ENCODE peak calls at places on chromosome 14, in four cellular contexts. One of them, this sample, is unnamed.

GRCh38 chr14:103868242-103868897 is 21.0 kb upstream of the PPP1R13B start:
- DNase-seq in body of pancreas: no peak
- DNase-seq in PC-9: no peak
- DNase-seq in A549: no peak
- DNase-seq in this sample: peak

GRCh38 chr14:95507701-95508103 is 8.7 kb downstream of the SYNE3 start:
- DNase-seq in body of pancreas: no peak
- DNase-seq in A549: no peak
- DNase-seq in PC-9: peak
- DNase-seq in this sample: peak

GRCh38 chr14:65281991-65282908 is 130.3 kb upstream of the FUT8 start:
- DNase-seq in PC-9: peak
- DNase-seq in A549: no peak
- DNase-seq in body of pancreas: no peak
- DNase-seq in this sample: no peak

GRCh38 chr14:82724296-82724695 is 1190.6 kb upstream of the SEL1L start:
- DNase-seq in A549: no peak
- DNase-seq in PC-9: no peak
- DNase-seq in body of pancreas: no peak
- DNase-seq in this sample: no peak

GRCh38 chr14:68255697-68256178 is 436.2 kb downstream of the RAD51B start:
- DNase-seq in body of pancreas: no peak
- DNase-seq in PC-9: peak
- DNase-seq in A549: no peak
- DNase-seq in this sample: no peak

GRCh38 chr14:49865431-49865859 is 12.9 kb upstream of the NEMF start:
- DNase-seq in PC-9: peak
- DNase-seq in body of pancreas: peak
- DNase-seq in A549: peak
- DNase-seq in this sample: peak

GRCh38 chr14:56491299-56492285 is 88.0 kb upstream of the TMEM260 start:
- DNase-seq in A549: peak
- DNase-seq in body of pancreas: peak
- DNase-seq in PC-9: peak
- DNase-seq in this sample: peak

GRCh38 chr14:35362911-35363374 is 41.6 kb downstream of the NFKBIA start:
- DNase-seq in PC-9: no peak
- DNase-seq in A549: no peak
- DNase-seq in body of pancreas: no peak
- DNase-seq in this sample: no peak

GRCh38 chr14:33477752-33478151 is 473.1 kb downstream of the EGLN3 start:
- DNase-seq in A549: no peak
- DNase-seq in body of pancreas: no peak
- DNase-seq in PC-9: no peak
- DNase-seq in this sample: no peak

GRCh38 chr14:79136437-79137430 is 966.6 kb downstream of the NRXN3 start:
- DNase-seq in body of pancreas: no peak
- DNase-seq in A549: no peak
- DNase-seq in PC-9: no peak
- DNase-seq in this sample: no peak

GRCh38 chr14:97120204-97121120 is 323.3 kb downstream of the VRK1 start:
- DNase-seq in PC-9: no peak
- DNase-seq in body of pancreas: no peak
- DNase-seq in A549: no peak
- DNase-seq in this sample: no peak

GRCh38 chr14:79783061-79783460 is 428.2 kb downstream of the DIO2 start:
- DNase-seq in PC-9: no peak
- DNase-seq in body of pancreas: no peak
- DNase-seq in A549: no peak
- DNase-seq in this sample: no peak

GRCh38 chr14:104561124-104561531 is 18.4 kb upstream of the C14orf180 start:
- DNase-seq in A549: no peak
- DNase-seq in body of pancreas: no peak
- DNase-seq in PC-9: no peak
- DNase-seq in this sample: no peak

GRCh38 chr14:102510616-102511520 is 1.3 kb upstream of the ANKRD9 start:
- DNase-seq in A549: no peak
- DNase-seq in PC-9: peak
- DNase-seq in body of pancreas: no peak
- DNase-seq in this sample: no peak

GRCh38 chr14:104268725-104269436 is 130.5 kb downstream of the KIF26A start:
- DNase-seq in PC-9: no peak
- DNase-seq in A549: no peak
- DNase-seq in body of pancreas: peak
- DNase-seq in this sample: no peak

GRCh38 chr14:50599700-50600444 is 39.9 kb downstream of the ATL1 start:
- DNase-seq in A549: peak
- DNase-seq in body of pancreas: no peak
- DNase-seq in PC-9: no peak
- DNase-seq in this sample: peak

GRCh38 chr14:69090187-69090789 is 62.6 kb downstream of the DCAF5 start:
- DNase-seq in body of pancreas: peak
- DNase-seq in PC-9: peak
- DNase-seq in A549: peak
- DNase-seq in this sample: peak

DNA sequence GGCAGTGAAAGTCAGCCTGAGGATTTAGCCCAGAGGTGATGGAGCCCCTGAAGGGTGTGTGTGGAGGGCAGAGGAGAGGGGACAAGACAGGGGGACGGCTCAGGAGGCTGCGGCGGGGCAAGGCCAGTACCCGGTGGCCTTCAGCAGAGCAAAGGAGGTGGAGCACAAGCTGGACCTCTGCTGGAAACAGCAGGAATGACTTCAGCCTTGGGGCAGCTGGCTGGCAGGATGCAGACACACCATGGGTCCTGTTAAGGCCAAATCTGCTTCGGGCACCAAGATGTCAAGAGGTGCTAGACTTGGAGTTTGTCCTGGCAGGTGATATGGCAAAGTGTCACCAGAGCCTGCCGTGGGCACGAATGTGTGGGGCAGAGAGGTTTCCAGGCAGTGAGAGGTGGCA is 92.1 kb downstream of the LGMN start:
- DNase-seq in A549: no peak
- DNase-seq in PC-9: no peak
- DNase-seq in body of pancreas: no peak
- DNase-seq in this sample: no peak
- TF ChIP-seq CTCF in A549: no peak
- TF ChIP-seq CTCF in PC-9: no peak
- TF ChIP-seq CTCF in body of pancreas: no peak
- TF ChIP-seq CTCF in this sample: no peak

GRCh38 chr14:90691627-90692026 is 124.6 kb downstream of the TTC7B start:
- DNase-seq in PC-9: no peak
- DNase-seq in body of pancreas: no peak
- DNase-seq in A549: no peak
- DNase-seq in this sample: no peak

GRCh38 chr14:90692061-90692460 is 124.2 kb downstream of the TTC7B start:
- DNase-seq in A549: no peak
- DNase-seq in body of pancreas: no peak
- DNase-seq in PC-9: no peak
- DNase-seq in this sample: no peak

GRCh38 chr14:90695997-90696681 is 120.1 kb downstream of the TTC7B start:
- DNase-seq in body of pancreas: no peak
- DNase-seq in PC-9: no peak
- DNase-seq in A549: no peak
- DNase-seq in this sample: no peak

GRCh38 chr14:90693413-90693812 is 122.8 kb downstream of the TTC7B start:
- DNase-seq in body of pancreas: no peak
- DNase-seq in A549: no peak
- DNase-seq in PC-9: no peak
- DNase-seq in this sample: no peak

DNA sequence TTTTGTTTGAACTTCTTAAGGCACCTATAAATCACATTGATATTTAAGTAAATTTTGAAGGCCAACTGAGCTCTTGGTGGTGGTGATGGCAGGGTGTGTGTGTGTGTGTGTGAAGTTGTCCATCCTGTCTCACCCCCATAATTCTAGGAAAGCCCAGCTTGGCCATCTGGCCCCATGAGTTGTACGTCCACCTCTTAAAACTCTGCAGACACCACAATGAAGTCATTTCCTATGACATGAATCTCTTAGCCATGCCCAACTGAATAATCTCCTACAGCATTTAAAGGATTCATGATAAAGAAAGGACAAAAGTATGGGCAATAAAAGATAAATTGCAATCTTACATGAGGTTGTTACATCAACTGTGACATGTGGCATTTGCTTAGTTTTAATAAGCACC is 123.4 kb downstream of the TTC7B start:
- DNase-seq in body of pancreas: no peak
- DNase-seq in PC-9: no peak
- DNase-seq in A549: no peak
- DNase-seq in this sample: no peak
- H3K27ac ChIP-seq in body of pancreas: no peak
- H3K27ac ChIP-seq in PC-9: no peak
- H3K27ac ChIP-seq in A549: no peak
- H3K27ac ChIP-seq in this sample: no peak

DNA sequence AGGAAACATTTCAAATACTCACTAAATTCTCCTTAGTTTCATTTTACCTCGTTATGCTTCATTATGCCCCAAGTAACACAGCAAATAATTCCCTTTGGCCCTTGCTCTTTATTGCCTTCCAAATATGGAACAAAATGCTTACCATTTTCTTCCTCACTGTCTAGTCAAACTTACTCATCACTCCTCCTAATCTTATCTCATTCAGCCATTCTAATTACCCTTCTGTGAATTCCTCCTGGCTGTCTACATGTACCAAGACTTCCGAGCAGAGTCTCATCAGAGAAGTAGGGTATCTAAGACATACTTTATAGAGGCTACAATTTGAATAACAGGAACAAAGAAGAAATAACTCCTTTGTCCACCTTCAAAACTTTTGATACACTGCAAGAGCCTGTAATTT is 292.2 kb upstream of the CLEC14A start:
- DNase-seq in body of pancreas: no peak
- DNase-seq in A549: no peak
- DNase-seq in PC-9: no peak
- DNase-seq in this sample: no peak
- TF ChIP-seq CTCF in body of pancreas: no peak
- TF ChIP-seq CTCF in A549: no peak
- TF ChIP-seq CTCF in PC-9: no peak
- TF ChIP-seq CTCF in this sample: no peak

DNA sequence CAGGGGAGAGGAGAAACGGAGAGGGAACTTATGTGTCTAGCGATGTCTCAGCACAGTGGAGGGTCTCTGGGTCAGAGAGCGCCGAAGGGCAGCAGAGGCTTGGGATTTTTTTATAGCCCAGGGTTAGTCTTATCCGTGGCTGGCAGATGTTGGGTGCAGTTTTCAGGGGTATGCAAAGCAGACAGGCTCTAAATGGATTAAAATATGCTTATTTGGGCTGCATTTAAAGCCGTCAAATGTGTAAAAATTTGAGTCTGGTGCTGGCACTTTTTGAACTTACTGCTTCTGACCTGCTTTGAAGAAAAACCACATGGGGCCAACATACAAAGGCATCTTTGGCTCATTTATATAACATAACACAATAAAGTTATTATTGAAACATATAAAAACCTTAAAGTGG is 178.8 kb downstream of the ESR2 start:
- DNase-seq in A549: no peak
- DNase-seq in body of pancreas: no peak
- DNase-seq in PC-9: no peak
- DNase-seq in this sample: no peak
- H3K27ac ChIP-seq in A549: no peak
- H3K27ac ChIP-seq in body of pancreas: no peak
- H3K27ac ChIP-seq in PC-9: no peak
- H3K27ac ChIP-seq in this sample: peak

GRCh38 chr14:76045773-76046172 is 60.2 kb downstream of the IFT43 start:
- DNase-seq in PC-9: no peak
- DNase-seq in body of pancreas: no peak
- DNase-seq in A549: no peak
- DNase-seq in this sample: no peak

GRCh38 chr14:76040704-76041103 is 55.1 kb downstream of the IFT43 start:
- DNase-seq in A549: no peak
- DNase-seq in body of pancreas: no peak
- DNase-seq in PC-9: no peak
- DNase-seq in this sample: no peak
- TF ChIP-seq CTCF in A549: no peak
- TF ChIP-seq CTCF in body of pancreas: no peak
- TF ChIP-seq CTCF in PC-9: no peak
- TF ChIP-seq CTCF in this sample: no peak

DNA sequence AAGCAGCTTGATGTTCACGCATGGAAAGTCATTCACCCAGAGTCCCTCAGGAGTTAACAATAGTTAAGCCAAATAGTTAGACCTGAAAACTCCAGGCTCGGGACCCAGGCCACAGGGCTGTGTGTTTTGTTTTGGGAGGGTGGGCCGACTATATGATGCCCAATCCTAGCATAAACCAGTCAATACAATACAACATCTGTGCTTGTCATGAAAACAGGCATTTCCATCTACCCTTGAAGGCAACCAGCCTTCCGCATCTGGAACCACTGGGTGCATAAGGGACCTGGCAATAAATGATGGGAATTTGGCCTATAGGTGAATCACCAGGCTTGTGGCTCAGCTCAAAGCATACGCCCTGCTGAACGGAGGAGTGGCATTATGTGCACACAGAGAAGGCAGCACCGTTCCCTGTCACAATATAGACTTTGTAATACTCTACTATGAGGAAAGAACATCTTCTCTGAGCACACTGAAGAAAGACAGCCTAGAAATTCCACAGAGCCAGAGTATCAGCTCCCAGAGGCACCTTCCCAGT is 91.0 kb upstream of the FOXN3 start:
- DNase-seq in PC-9: no peak
- DNase-seq in A549: no peak
- DNase-seq in body of pancreas: no peak
- DNase-seq in this sample: peak
- H3K27ac ChIP-seq in PC-9: no peak
- H3K27ac ChIP-seq in A549: peak
- H3K27ac ChIP-seq in body of pancreas: no peak
- H3K27ac ChIP-seq in this sample: peak

GRCh38 chr14:60184597-60185555 is 19.7 kb upstream of the DHRS7 start:
- DNase-seq in PC-9: no peak
- DNase-seq in body of pancreas: no peak
- DNase-seq in A549: no peak
- DNase-seq in this sample: no peak
- TF ChIP-seq CTCF in PC-9: peak
- TF ChIP-seq CTCF in body of pancreas: no peak
- TF ChIP-seq CTCF in A549: peak
- TF ChIP-seq CTCF in this sample: peak